ENCODE peak calls at places on chromosomes 13 and 19, in five cellular contexts. S, O, Q, I and X are unnamed samples.

GRCh38 chr13:112444001-112444311 is 67.8 kb downstream of the SPACA7 start:
- DNase-seq in S (no peak), O (peak), Q (peak), I (peak), X (no peak)

GRCh38 chr13:109764474-109765292 is 21.7 kb downstream of the IRS2 start:
- DNase-seq in S (no peak), O (no peak), Q (no peak), I (peak), X (no peak)

GRCh38 chr13:79869326-79869725 is 388.4 kb downstream of the NDFIP2 start:
- DNase-seq in S (no peak), O (no peak), Q (no peak), I (peak), X (no peak)

GRCh38 chr13:27182844-27183497 is 11.4 kb upstream of the USP12 start:
- DNase-seq in S (peak), O (peak), Q (peak), I (peak), X (no peak)

GRCh38 chr19:13366529-13367143 is 139.6 kb downstream of the CACNA1A start:
- DNase-seq in S (no peak), O (peak), Q (no peak), I (peak), X (no peak)

GRCh38 chr13:42594577-42595571 is 20.9 kb downstream of the TNFSF11 start:
- DNase-seq in S (no peak), O (peak), Q (no peak), I (peak), X (peak)

GRCh38 chr13:79805317-79805716 is 324.4 kb downstream of the NDFIP2 start:
- DNase-seq in S (no peak), O (no peak), Q (no peak), I (no peak), X (no peak)

GRCh38 chr19:16899566-16900075 is 10.8 kb downstream of the F2RL3 start:
- DNase-seq in S (no peak), O (peak), Q (no peak), I (peak), X (no peak)

GRCh38 chr13:102399791-102400618 is 1.8 kb downstream of the FGF14 start:
- DNase-seq in S (no peak), O (no peak), Q (peak), I (peak), X (no peak)

GRCh38 chr19:14381689-14382474 is 638 bp downstream of the ADGRE5 start:
- DNase-seq in S (peak), O (no peak), Q (no peak), I (peak), X (no peak)

GRCh38 chr13:93562676-93563075 is 336.1 kb downstream of the GPC6 start:
- DNase-seq in S (no peak), O (no peak), Q (no peak), I (peak), X (no peak)

GRCh38 chr13:110866491-110867170 is 48.2 kb downstream of the ANKRD10 start:
- DNase-seq in S (no peak), O (no peak), Q (no peak), I (no peak), X (no peak)

GRCh38 chr19:2199215-2199614 is 35.5 kb downstream of the DOT1L start:
- DNase-seq in S (no peak), O (no peak), Q (no peak), I (no peak), X (no peak)

GRCh38 chr13:23655321-23655720 is 85.1 kb downstream of the TNFRSF19 start:
- DNase-seq in S (no peak), O (no peak), Q (no peak), I (no peak), X (no peak)

GRCh38 chr19:5696196-5697021 is 6.3 kb downstream of the RPL36 start:
- DNase-seq in S (no peak), O (no peak), Q (no peak), I (no peak), X (no peak)

GRCh38 chr19:35714601-35715354 is 3.0 kb upstream of the KMT2B start:
- DNase-seq in S (no peak), O (no peak), Q (no peak), I (no peak), X (no peak)

GRCh38 chr19:50890422-50891252 is 17.4 kb downstream of the KLK2 start:
- DNase-seq in S (no peak), O (no peak), Q (no peak), I (peak), X (no peak)

GRCh38 chr19:35853038-35853756 is 893 bp upstream of the NPHS1 start:
- DNase-seq in S (no peak), O (no peak), Q (no peak), I (no peak), X (no peak)

GRCh38 chr13:80069374-80069773 is 271.6 kb downstream of the SPRY2 start:
- DNase-seq in S (no peak), O (no peak), Q (no peak), I (no peak), X (no peak)

GRCh38 chr19:942133-942645 is 16.4 kb downstream of the ARID3A start:
- DNase-seq in S (no peak), O (no peak), Q (no peak), I (no peak), X (no peak)

GRCh38 chr13:25874064-25874737 is 177.6 kb downstream of the SHISA2 start:
- DNase-seq in S (no peak), O (no peak), Q (no peak), I (no peak), X (no peak)

GRCh38 chr13:45851171-45851889 is at the start of gene SIAH3:
- DNase-seq in S (no peak), O (no peak), Q (no peak), I (peak), X (no peak)

GRCh38 chr13:79936368-79937136 is 404.4 kb downstream of the SPRY2 start:
- DNase-seq in S (peak), O (no peak), Q (no peak), I (peak), X (peak)

GRCh38 chr19:5953680-5954213 is 24.2 kb downstream of the RANBP3 start:
- DNase-seq in S (no peak), O (no peak), Q (peak), I (peak), X (no peak)

GRCh38 chr19:1911098-1911497 is 5.9 kb downstream of the ADAT3 start:
- DNase-seq in S (no peak), O (no peak), Q (no peak), I (no peak), X (no peak)

GRCh38 chr13:113291997-113292862 is 4.8 kb upstream of the LAMP1 start:
- DNase-seq in S (no peak), O (no peak), Q (no peak), I (peak), X (no peak)

GRCh38 chr19:35314858-35315470 is 14.0 kb upstream of the CD22 start:
- DNase-seq in S (no peak), O (no peak), Q (no peak), I (no peak), X (no peak)

GRCh38 chr19:4534836-4535658 is at the start of gene PLIN5:
- DNase-seq in S (no peak), O (peak), Q (peak), I (no peak), X (no peak)
- H3K27ac ChIP-seq in S (no peak), O (peak), Q (peak), I (no peak), X (no peak)

GRCh38 chr19:42022616-42023015 is 28.6 kb upstream of the ATP1A3 start:
- DNase-seq in S (no peak), O (no peak), Q (no peak), I (no peak), X (no peak)

GRCh38 chr19:42023943-42024260 is 29.9 kb upstream of the ATP1A3 start:
- DNase-seq in S (no peak), O (no peak), Q (no peak), I (no peak), X (no peak)

GRCh38 chr19:42021185-42021584 is 27.2 kb upstream of the ATP1A3 start:
- DNase-seq in S (no peak), O (no peak), Q (no peak), I (no peak), X (no peak)

GRCh38 chr19:42023121-42023942 is 29.3 kb upstream of the ATP1A3 start:
- DNase-seq in S (no peak), O (peak), Q (no peak), I (no peak), X (no peak)

GRCh38 chr19:42024622-42025111 is 30.6 kb upstream of the ATP1A3 start:
- DNase-seq in S (no peak), O (no peak), Q (no peak), I (no peak), X (peak)
- H3K4me3 ChIP-seq in S (no peak), O (no peak), Q (no peak), I (no peak), X (no peak)

GRCh38 chr13:97905517-97905916 is 48.0 kb upstream of the IPO5 start:
- DNase-seq in S (no peak), O (no peak), Q (no peak), I (no peak), X (no peak)
- TF ChIP-seq CTCF in S (no peak), O (no peak), Q (no peak), I (no peak), X (no peak)

GRCh38 chr19:3554254-3555083 is 2.9 kb downstream of the MFSD12 start:
- DNase-seq in S (no peak), O (no peak), Q (no peak), I (no peak), X (no peak)

GRCh38 chr19:3549816-3550215 is 7.6 kb downstream of the MFSD12 start:
- DNase-seq in S (no peak), O (no peak), Q (no peak), I (no peak), X (no peak)

GRCh38 chr19:3548594-3548993 is 8.8 kb downstream of the MFSD12 start:
- DNase-seq in S (no peak), O (no peak), Q (peak), I (no peak), X (no peak)

GRCh38 chr19:3551808-3552095 is 5.6 kb downstream of the MFSD12 start:
- DNase-seq in S (no peak), O (no peak), Q (no peak), I (no peak), X (no peak)

DNA sequence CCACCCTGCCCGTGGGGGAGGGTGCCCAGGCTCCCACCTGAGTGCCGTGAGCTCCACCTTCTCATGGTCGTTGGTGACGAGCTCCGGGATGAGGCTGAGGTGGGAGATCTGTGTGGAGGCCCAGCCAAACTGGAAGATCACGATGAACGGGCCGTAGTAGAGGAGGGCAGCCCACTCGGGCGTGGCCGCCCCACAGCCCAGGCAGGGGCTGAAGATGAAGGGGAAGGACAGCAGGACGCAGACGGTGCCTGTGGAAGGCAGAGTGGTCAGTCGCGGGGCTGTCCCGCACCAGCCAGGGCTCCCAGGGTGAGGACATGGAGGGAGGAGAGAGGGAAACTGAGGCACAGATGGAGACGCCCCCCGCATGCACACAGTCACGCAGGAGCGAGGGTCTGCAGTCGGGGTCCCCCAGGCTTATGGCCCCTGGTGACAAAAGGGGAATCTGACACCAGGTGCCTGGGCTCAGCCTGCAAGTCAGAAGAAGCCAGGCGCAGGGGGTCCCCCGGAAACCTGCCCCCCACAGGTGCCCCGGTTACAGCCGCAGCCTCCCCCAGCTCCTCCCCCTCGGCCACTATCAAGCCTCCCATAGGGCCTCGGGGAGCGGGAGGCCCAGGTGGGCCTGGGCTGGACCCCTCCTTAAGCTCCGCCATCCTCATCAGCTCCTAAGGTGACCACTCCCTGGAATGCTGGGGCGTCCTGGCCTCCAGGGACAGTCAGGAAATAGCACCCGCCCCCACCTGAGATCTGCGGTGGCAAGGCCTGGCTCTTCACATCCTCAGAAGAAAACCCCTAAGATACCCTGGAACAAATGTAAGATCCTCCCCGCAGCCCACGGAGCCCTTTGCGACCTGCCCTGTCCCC is 6.2 kb downstream of the MFSD12 start:
- DNase-seq in S (no peak), O (no peak), Q (no peak), I (no peak), X (no peak)
- H3K27ac ChIP-seq in S (no peak), O (no peak), Q (no peak), I (no peak), X (no peak)

GRCh38 chr13:48096670-48097069 is 1.8 kb upstream of the MED4 start:
- DNase-seq in S (no peak), O (no peak), Q (no peak), I (no peak), X (no peak)
- H3K4me3 ChIP-seq in S (no peak), O (no peak), Q (no peak), I (no peak), X (no peak)

GRCh38 chr13:29438772-29439171 is 156.7 kb downstream of the SLC7A1 start:
- DNase-seq in S (no peak), O (no peak), Q (no peak), I (no peak), X (no peak)

GRCh38 chr13:29436721-29437250 is 158.7 kb downstream of the SLC7A1 start:
- DNase-seq in S (no peak), O (no peak), Q (no peak), I (no peak), X (no peak)

GRCh38 chr13:29436291-29436690 is 159.2 kb downstream of the SLC7A1 start:
- DNase-seq in S (no peak), O (no peak), Q (no peak), I (peak), X (no peak)

GRCh38 chr13:29434217-29434940 is 161.1 kb downstream of the SLC7A1 start:
- DNase-seq in S (no peak), O (no peak), Q (no peak), I (no peak), X (no peak)

GRCh38 chr13:29435125-29435911 is 160.2 kb downstream of the SLC7A1 start:
- DNase-seq in S (no peak), O (no peak), Q (no peak), I (peak), X (peak)
- TF ChIP-seq CTCF in S (no peak), O (no peak), Q (no peak), I (no peak), X (no peak)